ENCODE peak calls at places on chromosomes 3 and 15, in six cellular contexts. W is adrenal gland, Q is breast epithelium, I is sigmoid colon, M is body of pancreas, S is spleen. O is an unnamed sample. For H3K9me3, the result is how much of the 10 kb centered on the place peaks cover.

GRCh38 chr15:93088981-93089854 is at the start of gene RGMA:
- DNase-seq in W (no peak), Q (no peak), M (peak), I (peak), S (no peak), O (no peak)

GRCh38 chr15:77075528-77075927 is 4.6 kb upstream of the TSPAN3 start:
- DNase-seq in W (peak), M (no peak), I (no peak), Q (no peak), S (no peak), O (no peak)

GRCh38 chr3:129314757-129315385 is 36.2 kb downstream of the HMCES start:
- DNase-seq in I (peak), S (peak), M (peak), W (peak), Q (peak), O (peak)

GRCh38 chr3:127953636-127954035 is 38.6 kb downstream of the KBTBD12 start:
- DNase-seq in M (no peak), Q (no peak), S (no peak), W (no peak), I (no peak), O (no peak)

GRCh38 chr3:134201201-134202130 is 49.2 kb downstream of the RYK start:
- DNase-seq in W (no peak), I (no peak), S (no peak), Q (no peak), M (no peak), O (no peak)

GRCh38 chr3:100042577-100042981 is 71.7 kb downstream of the FILIP1L start:
- DNase-seq in W (no peak), I (no peak), S (no peak), Q (no peak), M (no peak), O (no peak)

GRCh38 chr3:142929890-142930289 is 33.6 kb downstream of the PAQR9 start:
- DNase-seq in W (no peak), M (no peak), I (no peak), S (no peak), Q (no peak), O (no peak)

GRCh38 chr3:24199775-24200247 is 254.7 kb downstream of the NR1D2 start:
- DNase-seq in I (no peak), Q (no peak), S (no peak), M (no peak), W (no peak), O (no peak)

GRCh38 chr3:27720899-27721716 is 1.0 kb downstream of the EOMES start:
- DNase-seq in Q (no peak), M (no peak), I (no peak), S (peak), W (no peak), O (no peak)

GRCh38 chr15:80480171-80480811 is 76.1 kb downstream of the ARNT2 start:
- DNase-seq in M (no peak), Q (no peak), W (peak), S (no peak), I (no peak), O (no peak)

GRCh38 chr3:23115171-23115877 is 87.8 kb upstream of the UBE2E2 start:
- DNase-seq in Q (no peak), W (no peak), S (no peak), M (no peak), I (no peak), O (no peak)

GRCh38 chr15:68379058-68379758 is 52.8 kb downstream of the ITGA11 start:
- DNase-seq in M (no peak), W (no peak), Q (no peak), S (no peak), I (peak), O (peak)

GRCh38 chr3:101879623-101880284 is 30.4 kb downstream of the NFKBIZ start:
- DNase-seq in W (no peak), M (no peak), S (no peak), Q (no peak), I (no peak), O (no peak)

GRCh38 chr15:68589783-68590710 is 11.3 kb downstream of the CORO2B start:
- DNase-seq in W (no peak), Q (no peak), S (peak), I (no peak), M (no peak), O (no peak)

GRCh38 chr3:119148493-119149180 is 2.7 kb downstream of the TEX55 start:
- DNase-seq in Q (no peak), M (no peak), W (no peak), S (no peak), I (no peak), O (no peak)

GRCh38 chr3:134186391-134186790 is 64.3 kb downstream of the RYK start:
- DNase-seq in S (no peak), M (no peak), Q (no peak), W (no peak), I (no peak), O (no peak)

DNA sequence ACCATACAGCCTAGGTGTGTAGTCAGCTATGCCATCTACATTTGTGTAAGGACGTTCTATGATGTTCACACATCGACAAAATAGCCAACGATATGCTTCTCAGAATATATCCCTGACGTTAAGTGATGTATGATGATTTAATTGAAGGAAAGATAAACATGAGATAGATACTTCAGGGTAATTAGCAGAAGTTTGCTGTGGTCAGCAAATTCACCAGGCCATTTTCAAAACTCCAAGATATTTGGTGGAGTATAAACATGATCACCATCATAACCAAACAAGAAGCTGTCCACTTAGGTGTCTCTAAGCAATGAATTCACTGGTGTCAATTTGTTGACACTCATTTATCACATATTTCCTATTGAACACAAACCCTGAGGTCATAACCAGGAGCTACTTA is 885.6 kb upstream of the NR2F2 start:
- DNase-seq in M (no peak), W (no peak), I (no peak), Q (no peak), S (no peak), O (no peak)
- H3K9me3 ChIP-seq in M (under half), W (under half), I (under half), Q (under half), S (under half), O (under half)

GRCh38 chr3:156747046-156747445 is 72.7 kb downstream of the TIPARP start:
- DNase-seq in Q (no peak), W (no peak), S (no peak), M (no peak), I (no peak), O (no peak)

GRCh38 chr3:156750191-156750873 is 75.8 kb upstream of the LEKR1 start:
- DNase-seq in S (no peak), W (no peak), Q (no peak), I (no peak), M (no peak), O (no peak)

GRCh38 chr3:156750874-156751245 is 75.3 kb upstream of the LEKR1 start:
- DNase-seq in Q (no peak), M (no peak), S (no peak), I (no peak), W (no peak), O (no peak)

GRCh38 chr3:156749244-156749643 is 74.9 kb downstream of the TIPARP start:
- DNase-seq in W (no peak), M (no peak), S (no peak), I (no peak), Q (no peak), O (no peak)

DNA sequence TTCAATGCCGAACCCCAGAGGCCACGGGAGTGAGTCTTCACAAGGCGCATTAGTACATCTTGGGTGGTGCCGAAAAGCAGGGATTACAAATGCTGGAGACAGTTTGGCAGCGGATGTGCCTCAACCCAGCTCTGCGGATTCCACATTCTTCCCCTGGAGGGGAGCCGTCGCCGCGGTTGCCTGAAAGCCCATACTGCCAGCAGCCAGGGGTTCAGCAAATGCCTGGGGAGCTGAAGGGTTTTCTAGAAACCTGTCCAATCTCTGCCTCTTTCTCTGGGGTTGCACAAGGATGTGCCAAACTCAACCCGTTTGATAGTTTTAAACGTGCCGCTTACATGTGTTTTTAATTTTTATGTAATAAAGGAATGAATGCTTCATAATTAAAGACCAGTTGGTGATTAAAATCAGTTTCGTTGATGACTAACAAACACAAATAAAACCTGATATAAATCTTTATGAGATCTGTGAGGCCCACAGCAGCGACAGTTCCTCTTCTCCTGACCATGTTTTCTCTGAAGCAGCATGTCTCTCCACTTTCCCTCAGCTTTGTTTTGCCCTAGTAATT is 74.6 kb upstream of the LEKR1 start:
- DNase-seq in S (no peak), I (no peak), W (peak), Q (no peak), M (no peak), O (peak)
- H3K4me3 ChIP-seq in S (no peak), I (no peak), W (no peak), Q (peak), M (no peak), O (peak)

GRCh38 chr3:5186089-5186853 is 1.2 kb upstream of the EDEM1 start:
- DNase-seq in I (no peak), S (no peak), Q (no peak), W (peak), M (no peak), O (no peak)
- TF ChIP-seq POLR2A in I (no peak), S (no peak), Q (no peak), W (no peak), M (no peak), O (no peak)

DNA sequence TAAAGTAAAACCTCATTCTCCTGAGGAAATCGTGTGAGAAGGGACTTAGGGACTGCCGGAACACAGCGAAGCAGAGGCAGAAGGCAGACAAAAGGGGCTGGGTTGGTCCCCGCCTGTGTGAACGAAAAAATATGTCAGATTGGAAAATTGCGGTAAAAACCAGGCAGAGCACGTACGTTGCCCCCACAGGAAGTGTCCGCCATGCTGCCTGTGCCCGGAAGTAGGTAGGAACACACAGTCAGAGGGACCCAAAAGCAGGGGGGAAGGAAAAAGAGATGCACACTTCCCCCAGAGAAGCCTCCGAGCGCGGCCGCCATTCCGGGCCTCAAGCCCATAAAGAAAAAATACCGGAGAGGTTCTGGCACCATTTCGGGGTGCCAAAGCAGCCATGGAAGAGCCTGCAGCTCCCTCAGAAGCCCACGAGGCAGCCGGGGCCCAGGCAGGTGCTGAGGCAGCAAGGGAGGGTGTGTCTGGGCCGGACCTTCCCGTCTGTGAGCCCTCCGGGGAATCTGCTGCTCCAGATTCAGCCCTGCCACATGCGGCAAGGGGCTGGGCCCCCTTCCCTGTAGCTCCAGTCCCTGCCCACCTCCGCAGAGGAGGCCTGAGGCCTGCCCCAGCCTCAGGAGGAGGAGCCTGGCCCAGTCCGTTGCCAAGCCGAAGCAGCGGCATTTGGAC is at the start of gene MKRN3:
- DNase-seq in W (peak), M (no peak), I (no peak), S (no peak), Q (no peak), O (no peak)
- H3K9me3 ChIP-seq in W (under half), M (under half), I (under half), S (under half), Q (under half), O (under half)

DNA sequence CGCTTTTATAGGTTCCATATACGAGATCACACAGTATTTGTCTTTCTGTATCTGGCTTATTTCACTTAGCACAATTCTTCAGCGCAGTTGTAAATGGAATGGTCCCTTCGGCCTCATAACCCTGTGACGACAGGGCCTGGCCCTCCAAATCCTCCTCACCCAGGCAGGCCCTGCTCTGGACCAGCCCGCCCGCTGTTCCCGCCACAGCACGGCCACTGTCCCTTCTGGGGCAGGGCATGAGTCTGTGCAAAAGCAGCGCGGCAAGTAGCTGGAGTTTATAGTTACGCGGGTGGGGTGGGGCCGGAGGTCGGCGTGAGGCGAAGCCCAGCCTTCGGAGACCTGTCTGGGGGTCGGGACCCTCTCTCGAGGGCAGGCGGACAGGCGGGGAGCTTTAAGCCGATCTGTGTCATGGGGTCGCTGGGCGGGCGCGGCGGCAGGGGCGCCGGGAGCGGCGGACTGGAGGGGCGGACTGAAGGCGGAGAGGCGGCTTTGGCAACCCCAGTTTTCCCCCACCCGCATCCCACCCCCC is 543 bp downstream of the ARPIN start:
- DNase-seq in I (peak), Q (no peak), M (peak), W (peak), S (peak), O (peak)
- H3K4me3 ChIP-seq in I (peak), Q (peak), M (peak), W (peak), S (peak), O (peak)

GRCh38 chr15:99506399-99506798 is 59.4 kb upstream of the MEF2A start:
- DNase-seq in S (no peak), M (no peak), I (no peak), Q (no peak), W (no peak), O (no peak)

GRCh38 chr15:99503411-99503810 is 62.4 kb upstream of the MEF2A start:
- DNase-seq in W (no peak), Q (no peak), I (no peak), M (no peak), S (no peak), O (no peak)

GRCh38 chr15:99504071-99504822 is 61.5 kb upstream of the MEF2A start:
- DNase-seq in M (no peak), I (no peak), W (no peak), S (no peak), Q (no peak), O (no peak)

GRCh38 chr15:99507016-99507731 is 58.6 kb upstream of the MEF2A start:
- DNase-seq in Q (peak), M (peak), S (peak), I (no peak), W (peak), O (no peak)

DNA sequence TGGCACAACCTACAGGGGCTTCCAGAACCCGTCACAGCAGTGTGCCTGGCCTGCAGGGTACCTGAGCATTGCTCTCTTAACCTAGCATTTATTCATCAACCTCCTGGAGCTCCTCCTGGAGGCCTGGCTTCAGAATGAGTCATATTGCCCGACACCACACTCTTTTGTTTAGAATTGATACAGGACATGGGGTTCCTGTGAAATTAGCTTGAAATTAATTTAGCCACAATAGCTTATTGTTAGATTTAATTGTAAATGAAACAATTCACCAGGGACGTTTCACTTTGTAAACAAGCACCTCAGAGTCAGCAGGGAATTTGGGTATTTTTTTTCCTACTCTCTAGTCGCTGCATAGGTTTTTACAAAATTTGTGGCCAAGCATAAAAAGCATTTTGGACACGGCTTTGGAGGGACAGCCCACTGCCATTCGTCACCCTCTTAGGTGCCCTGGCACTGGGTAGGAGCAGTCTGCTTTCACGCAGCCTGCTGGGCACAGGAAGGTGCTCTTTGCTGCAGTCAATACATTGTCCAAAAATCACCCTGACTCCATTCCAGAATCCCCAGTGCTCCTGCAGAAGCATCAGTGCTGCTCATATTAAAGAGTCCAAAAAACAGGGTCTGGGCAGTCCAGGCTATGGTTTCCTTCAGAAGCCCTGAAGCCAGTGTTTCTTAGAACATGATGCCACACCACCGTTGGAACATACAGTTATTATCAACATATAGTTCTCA is 60.8 kb upstream of the MEF2A start:
- DNase-seq in M (no peak), Q (no peak), W (no peak), I (no peak), S (peak), O (no peak)
- TF ChIP-seq POLR2A in M (no peak), Q (no peak), W (no peak), I (no peak), S (no peak), O (no peak)

DNA sequence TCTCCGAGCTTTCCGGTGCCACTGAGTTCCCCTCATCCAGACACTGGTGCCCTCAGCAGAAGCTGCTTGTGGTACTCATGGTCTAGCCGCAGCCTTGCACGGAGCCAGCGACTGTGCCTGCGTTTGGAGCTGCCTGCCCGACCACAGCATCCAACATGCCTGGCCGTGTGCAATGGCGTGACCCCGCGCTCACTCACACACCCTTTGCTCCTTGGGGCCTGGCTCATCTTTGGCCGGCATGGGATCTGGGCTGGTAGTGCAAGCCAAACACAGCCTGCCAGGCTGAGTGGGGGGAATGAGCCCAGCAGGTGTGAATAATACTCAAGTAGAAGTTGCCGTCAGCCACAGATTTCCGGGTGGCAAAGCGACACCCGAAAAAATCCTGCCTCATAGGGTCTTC is 1178.7 kb upstream of the GBE1 start:
- DNase-seq in I (peak), Q (no peak), S (peak), M (no peak), W (no peak), O (no peak)
- H3K9me3 ChIP-seq in I (under half), Q (under half), S (under half), M (under half), W (under half), O (under half)